ENCODE peak calls at places on chromosome 18, in ten cellular contexts. G is kidney; R is fibroblast of pulmonary artery; K is transverse colon; P is NCI-H1048; H is stimulated activated CD4-positive, alpha-beta T cell treated with anti-CD3 and anti-CD28 coated beads, Interleukin-15, amount 100 ng/mL, for 1 hour; J is astrocyte of the spinal cord; X is RKO; F is naive thymus-derived CD4-positive, alpha-beta T cell; W is A172. V is an unnamed sample.

GRCh38 chr18:79507076-79507545 is 111.4 kb downstream of the NFATC1 start:
- DNase-seq in K (peak), H (no peak), G (peak), J (peak), X (no peak), F (peak), W (no peak), P (no peak), R (peak), V (no peak)

GRCh38 chr18:26941608-26942007 is 76.1 kb upstream of the AQP4 start:
- DNase-seq in W (no peak), P (peak), H (no peak), J (no peak), X (no peak), F (no peak), G (peak), K (no peak), R (no peak), V (no peak)

GRCh38 chr18:26549486-26550435 is 1.4 kb upstream of the KCTD1 start:
- DNase-seq in P (peak), H (no peak), F (no peak), G (peak), R (peak), K (peak), W (peak), X (peak), J (peak), V (no peak)

GRCh38 chr18:3932285-3932684 is 482.3 kb downstream of the TGIF1 start:
- DNase-seq in W (no peak), J (no peak), X (no peak), P (no peak), K (no peak), R (no peak), F (no peak), G (no peak), H (no peak), V (no peak)

GRCh38 chr18:22983175-22983574 is 50.0 kb downstream of the RBBP8 start:
- DNase-seq in F (no peak), X (peak), K (no peak), H (no peak), R (peak), W (peak), P (no peak), G (no peak), J (peak), V (no peak)

GRCh38 chr18:74346206-74346605 is 30.6 kb downstream of the C18orf63 start:
- DNase-seq in H (no peak), R (no peak), G (no peak), X (no peak), F (no peak), P (no peak), W (no peak), J (no peak), K (no peak), V (no peak)

GRCh38 chr18:58215005-58215404 is 171.0 kb downstream of the NEDD4L start:
- DNase-seq in K (no peak), J (no peak), R (no peak), X (no peak), W (no peak), H (no peak), P (no peak), F (no peak), G (no peak), V (no peak)

GRCh38 chr18:9659499-9660387 is 45.4 kb upstream of the PPP4R1 start:
- DNase-seq in H (no peak), X (no peak), G (no peak), P (no peak), F (no peak), R (no peak), J (no peak), K (no peak), W (no peak), V (no peak)

GRCh38 chr18:27619906-27620305 is 434.8 kb upstream of the CHST9 start:
- DNase-seq in X (no peak), K (no peak), R (no peak), G (no peak), H (no peak), J (no peak), F (no peak), W (no peak), P (no peak), V (no peak)

GRCh38 chr18:23235860-23236259 is 100.6 kb downstream of the CABLES1 start:
- DNase-seq in F (no peak), K (no peak), X (no peak), J (no peak), W (no peak), R (no peak), G (no peak), H (no peak), P (no peak), V (no peak)

GRCh38 chr18:77133051-77133919 is 702 bp upstream of the MBP start:
- DNase-seq in P (no peak), K (peak), J (no peak), F (no peak), H (no peak), W (no peak), G (no peak), X (no peak), R (no peak), V (no peak)

GRCh38 chr18:22180722-22181121 is 11.3 kb downstream of the GATA6 start:
- DNase-seq in K (no peak), W (no peak), F (no peak), P (no peak), R (no peak), X (no peak), G (no peak), J (no peak), H (no peak), V (no peak)

GRCh38 chr18:11561293-11561692 is 48.1 kb upstream of the SLC35G4 start:
- DNase-seq in X (no peak), H (no peak), G (no peak), P (no peak), R (no peak), F (no peak), K (no peak), W (no peak), J (no peak), V (no peak)

GRCh38 chr18:12009581-12010140 is 28.4 kb downstream of the IMPA2 start:
- DNase-seq in K (no peak), P (no peak), R (no peak), J (no peak), G (peak), W (no peak), F (no peak), X (no peak), H (no peak), V (no peak)

GRCh38 chr18:80145191-80145799 is 36.2 kb downstream of the ADNP2 start:
- DNase-seq in G (no peak), W (no peak), K (peak), R (peak), X (no peak), J (no peak), H (no peak), F (no peak), P (no peak), V (no peak)

GRCh38 chr18:45164551-45164950 is 450.7 kb upstream of the SLC14A2 start:
- DNase-seq in F (no peak), R (no peak), X (no peak), W (no peak), H (no peak), P (no peak), G (no peak), J (no peak), K (no peak), V (no peak)

GRCh38 chr18:3836483-3836882 is 386.5 kb downstream of the TGIF1 start:
- DNase-seq in K (no peak), W (no peak), X (no peak), F (no peak), P (no peak), R (no peak), G (no peak), H (no peak), J (no peak), V (no peak)

GRCh38 chr18:50117876-50118275 is 77.1 kb downstream of the MYO5B start:
- DNase-seq in H (no peak), W (no peak), G (no peak), R (no peak), X (no peak), P (no peak), F (no peak), J (no peak), K (no peak), V (no peak)

GRCh38 chr18:1452821-1453220 is 548.1 kb downstream of the ADCYAP1 start:
- DNase-seq in F (no peak), K (no peak), J (no peak), X (no peak), P (no peak), G (no peak), R (no peak), W (no peak), H (no peak), V (no peak)

GRCh38 chr18:52504589-52504988 is 164.6 kb downstream of the DCC start:
- DNase-seq in W (no peak), H (no peak), J (no peak), P (no peak), R (no peak), F (no peak), X (no peak), G (no peak), K (no peak), V (no peak)

GRCh38 chr18:9055185-9055584 is 47.3 kb upstream of the NDUFV2 start:
- DNase-seq in G (no peak), H (no peak), F (no peak), X (peak), J (peak), P (no peak), K (no peak), R (peak), W (peak), V (no peak)

GRCh38 chr18:3664563-3665178 is 214.7 kb downstream of the TGIF1 start:
- DNase-seq in X (no peak), R (no peak), J (peak), P (no peak), F (no peak), W (no peak), G (no peak), H (no peak), K (no peak), V (no peak)

GRCh38 chr18:77250501-77250925 is 865 bp downstream of the GALR1 start:
- DNase-seq in K (no peak), X (no peak), R (no peak), P (no peak), G (peak), H (no peak), J (no peak), F (no peak), W (no peak), V (no peak)

GRCh38 chr18:38427234-38427633 is 861.6 kb upstream of the CELF4 start:
- DNase-seq in P (no peak), H (no peak), K (no peak), J (no peak), F (no peak), R (no peak), G (no peak), W (no peak), X (no peak), V (no peak)

GRCh38 chr18:61989138-61989537 is 96.3 kb upstream of the RNF152 start:
- DNase-seq in P (no peak), W (no peak), H (no peak), J (no peak), F (no peak), X (no peak), G (no peak), R (no peak), K (no peak), V (no peak)

GRCh38 chr18:12271376-12272235 is 17.4 kb downstream of the CIDEA start:
- DNase-seq in G (peak), P (no peak), F (no peak), H (no peak), W (peak), K (peak), X (peak), R (peak), J (peak), V (peak)

GRCh38 chr18:6221602-6222014 is 193.1 kb downstream of the L3MBTL4 start:
- DNase-seq in X (no peak), F (no peak), J (no peak), W (no peak), K (no peak), G (no peak), H (no peak), P (no peak), R (no peak), V (no peak)